ENCODE peak calls at places on chromosomes 5 and 9, in ten cellular contexts. One of them, this sample, is unnamed.

GRCh38 chr5:176691524-176691923 is 44.2 kb downstream of the TSPAN17 start:
- DNase-seq in nephron progenitor cell: no peak
- DNase-seq in MCF 10A: no peak
- DNase-seq in cardiac muscle cell: no peak
- DNase-seq in lung: no peak
- DNase-seq in CD4-positive, alpha-beta T cell: no peak
- DNase-seq in body of pancreas: no peak
- DNase-seq in endothelial cell of umbilical vein: no peak
- DNase-seq in bronchial epithelial cell: no peak
- DNase-seq in IMR-90: no peak
- DNase-seq in this sample: no peak

GRCh38 chr5:131242728-131243255 is 21.1 kb upstream of the CDC42SE2 start:
- DNase-seq in nephron progenitor cell: no peak
- DNase-seq in MCF 10A: peak; percentile 84
- DNase-seq in cardiac muscle cell: no peak
- DNase-seq in lung: no peak
- DNase-seq in CD4-positive, alpha-beta T cell: no peak
- DNase-seq in body of pancreas: no peak
- DNase-seq in endothelial cell of umbilical vein: peak; percentile 26
- DNase-seq in bronchial epithelial cell: peak; percentile 91
- DNase-seq in IMR-90: peak; percentile 97
- DNase-seq in this sample: no peak

GRCh38 chr9:129910628-129911567 is 75.6 kb downstream of the USP20 start:
- DNase-seq in nephron progenitor cell: no peak
- DNase-seq in MCF 10A: peak; percentile 97
- DNase-seq in cardiac muscle cell: no peak
- DNase-seq in lung: no peak
- DNase-seq in CD4-positive, alpha-beta T cell: no peak
- DNase-seq in body of pancreas: peak; percentile 44
- DNase-seq in endothelial cell of umbilical vein: peak; percentile 91
- DNase-seq in bronchial epithelial cell: peak; percentile 100
- DNase-seq in IMR-90: peak; percentile 100
- DNase-seq in this sample: no peak

GRCh38 chr9:129093602-129094386 is 12.9 kb downstream of the DOLPP1 start:
- DNase-seq in nephron progenitor cell: no peak
- DNase-seq in MCF 10A: no peak
- DNase-seq in cardiac muscle cell: no peak
- DNase-seq in lung: no peak
- DNase-seq in CD4-positive, alpha-beta T cell: no peak
- DNase-seq in body of pancreas: no peak
- DNase-seq in endothelial cell of umbilical vein: no peak
- DNase-seq in bronchial epithelial cell: no peak
- DNase-seq in IMR-90: no peak
- DNase-seq in this sample: no peak

GRCh38 chr5:133340002-133340755 is 272.2 kb downstream of the FSTL4 start:
- DNase-seq in nephron progenitor cell: no peak
- DNase-seq in MCF 10A: no peak
- DNase-seq in cardiac muscle cell: no peak
- DNase-seq in lung: no peak
- DNase-seq in CD4-positive, alpha-beta T cell: no peak
- DNase-seq in body of pancreas: no peak
- DNase-seq in endothelial cell of umbilical vein: no peak
- DNase-seq in bronchial epithelial cell: no peak
- DNase-seq in IMR-90: no peak
- DNase-seq in this sample: no peak

GRCh38 chr5:34712565-34712964 is 56.4 kb downstream of the RAI14 start:
- DNase-seq in nephron progenitor cell: no peak
- DNase-seq in MCF 10A: no peak
- DNase-seq in cardiac muscle cell: no peak
- DNase-seq in lung: no peak
- DNase-seq in CD4-positive, alpha-beta T cell: no peak
- DNase-seq in body of pancreas: no peak
- DNase-seq in endothelial cell of umbilical vein: no peak
- DNase-seq in bronchial epithelial cell: no peak
- DNase-seq in IMR-90: no peak
- DNase-seq in this sample: no peak

GRCh38 chr9:79709945-79710674 is 138.3 kb downstream of the TLE4 start:
- DNase-seq in nephron progenitor cell: no peak
- DNase-seq in MCF 10A: no peak
- DNase-seq in cardiac muscle cell: no peak
- DNase-seq in lung: no peak
- DNase-seq in CD4-positive, alpha-beta T cell: no peak
- DNase-seq in body of pancreas: no peak
- DNase-seq in endothelial cell of umbilical vein: no peak
- DNase-seq in bronchial epithelial cell: no peak
- DNase-seq in IMR-90: no peak
- DNase-seq in this sample: no peak

GRCh38 chr9:68619056-68619455 is 78.4 kb upstream of the TMEM252 start:
- DNase-seq in nephron progenitor cell: no peak
- DNase-seq in MCF 10A: no peak
- DNase-seq in cardiac muscle cell: no peak
- DNase-seq in lung: no peak
- DNase-seq in CD4-positive, alpha-beta T cell: no peak
- DNase-seq in body of pancreas: no peak
- DNase-seq in endothelial cell of umbilical vein: no peak
- DNase-seq in bronchial epithelial cell: no peak
- DNase-seq in IMR-90: no peak
- DNase-seq in this sample: no peak

GRCh38 chr9:82797539-82797938 is 265.4 kb downstream of the RASEF start:
- DNase-seq in nephron progenitor cell: peak; percentile 12
- DNase-seq in MCF 10A: no peak
- DNase-seq in cardiac muscle cell: peak; percentile 72
- DNase-seq in lung: no peak
- DNase-seq in CD4-positive, alpha-beta T cell: no peak
- DNase-seq in body of pancreas: peak; percentile 5
- DNase-seq in endothelial cell of umbilical vein: no peak
- DNase-seq in bronchial epithelial cell: no peak
- DNase-seq in IMR-90: no peak
- DNase-seq in this sample: no peak

GRCh38 chr5:148794729-148795590 is 31.5 kb upstream of the ADRB2 start:
- DNase-seq in nephron progenitor cell: no peak
- DNase-seq in MCF 10A: peak; percentile 94
- DNase-seq in cardiac muscle cell: no peak
- DNase-seq in lung: no peak
- DNase-seq in CD4-positive, alpha-beta T cell: no peak
- DNase-seq in body of pancreas: no peak
- DNase-seq in endothelial cell of umbilical vein: no peak
- DNase-seq in bronchial epithelial cell: peak; percentile 87
- DNase-seq in IMR-90: peak; percentile 96
- DNase-seq in this sample: no peak

GRCh38 chr5:143229426-143229895 is 174.0 kb downstream of the NR3C1 start:
- DNase-seq in nephron progenitor cell: no peak
- DNase-seq in MCF 10A: no peak
- DNase-seq in cardiac muscle cell: no peak
- DNase-seq in lung: no peak
- DNase-seq in CD4-positive, alpha-beta T cell: no peak
- DNase-seq in body of pancreas: no peak
- DNase-seq in endothelial cell of umbilical vein: no peak
- DNase-seq in bronchial epithelial cell: no peak
- DNase-seq in IMR-90: no peak
- DNase-seq in this sample: no peak

GRCh38 chr5:172945151-172945550 is 14.1 kb upstream of the RPL26L1 start:
- DNase-seq in nephron progenitor cell: no peak
- DNase-seq in MCF 10A: no peak
- DNase-seq in cardiac muscle cell: no peak
- DNase-seq in lung: no peak
- DNase-seq in CD4-positive, alpha-beta T cell: no peak
- DNase-seq in body of pancreas: no peak
- DNase-seq in endothelial cell of umbilical vein: no peak
- DNase-seq in bronchial epithelial cell: no peak
- DNase-seq in IMR-90: no peak
- DNase-seq in this sample: no peak

GRCh38 chr5:172942556-172942955 is 16.7 kb upstream of the RPL26L1 start:
- DNase-seq in nephron progenitor cell: no peak
- DNase-seq in MCF 10A: no peak
- DNase-seq in cardiac muscle cell: no peak
- DNase-seq in lung: no peak
- DNase-seq in CD4-positive, alpha-beta T cell: no peak
- DNase-seq in body of pancreas: no peak
- DNase-seq in endothelial cell of umbilical vein: no peak
- DNase-seq in bronchial epithelial cell: no peak
- DNase-seq in IMR-90: no peak
- DNase-seq in this sample: no peak

GRCh38 chr5:172944741-172945140 is 14.5 kb upstream of the RPL26L1 start:
- DNase-seq in nephron progenitor cell: no peak
- DNase-seq in MCF 10A: no peak
- DNase-seq in cardiac muscle cell: no peak
- DNase-seq in lung: no peak
- DNase-seq in CD4-positive, alpha-beta T cell: no peak
- DNase-seq in body of pancreas: no peak
- DNase-seq in endothelial cell of umbilical vein: no peak
- DNase-seq in bronchial epithelial cell: peak; percentile 36
- DNase-seq in IMR-90: peak; percentile 26
- DNase-seq in this sample: no peak

GRCh38 chr5:172943906-172944305 is 15.3 kb upstream of the RPL26L1 start:
- DNase-seq in nephron progenitor cell: no peak
- DNase-seq in MCF 10A: no peak
- DNase-seq in cardiac muscle cell: no peak
- DNase-seq in lung: no peak
- DNase-seq in CD4-positive, alpha-beta T cell: no peak
- DNase-seq in body of pancreas: no peak
- DNase-seq in endothelial cell of umbilical vein: no peak
- DNase-seq in bronchial epithelial cell: no peak
- DNase-seq in IMR-90: no peak
- DNase-seq in this sample: no peak

GRCh38 chr5:172943283-172943841 is 15.9 kb upstream of the RPL26L1 start:
- DNase-seq in nephron progenitor cell: peak; percentile 38
- DNase-seq in MCF 10A: no peak
- DNase-seq in cardiac muscle cell: peak; percentile 75
- DNase-seq in lung: no peak
- DNase-seq in CD4-positive, alpha-beta T cell: no peak
- DNase-seq in body of pancreas: no peak
- DNase-seq in endothelial cell of umbilical vein: no peak
- DNase-seq in bronchial epithelial cell: no peak
- DNase-seq in IMR-90: peak; percentile 80
- DNase-seq in this sample: no peak
- TF ChIP-seq CTCF in nephron progenitor cell: no peak
- TF ChIP-seq CTCF in MCF 10A: no peak
- TF ChIP-seq CTCF in cardiac muscle cell: no peak
- TF ChIP-seq CTCF in lung: no peak
- TF ChIP-seq CTCF in CD4-positive, alpha-beta T cell: no peak
- TF ChIP-seq CTCF in body of pancreas: no peak
- TF ChIP-seq CTCF in endothelial cell of umbilical vein: no peak
- TF ChIP-seq CTCF in bronchial epithelial cell: no peak
- TF ChIP-seq CTCF in IMR-90: no peak
- TF ChIP-seq CTCF in this sample: no peak

GRCh38 chr5:39760385-39761198 is 335.8 kb upstream of the DAB2 start:
- DNase-seq in nephron progenitor cell: no peak
- DNase-seq in MCF 10A: peak; percentile 88
- DNase-seq in cardiac muscle cell: no peak
- DNase-seq in lung: no peak
- DNase-seq in CD4-positive, alpha-beta T cell: no peak
- DNase-seq in body of pancreas: peak; percentile 16
- DNase-seq in endothelial cell of umbilical vein: peak; percentile 12
- DNase-seq in bronchial epithelial cell: peak; percentile 66
- DNase-seq in IMR-90: peak; percentile 94
- DNase-seq in this sample: no peak
- TF ChIP-seq CTCF in nephron progenitor cell: no peak
- TF ChIP-seq CTCF in MCF 10A: no peak
- TF ChIP-seq CTCF in cardiac muscle cell: no peak
- TF ChIP-seq CTCF in lung: no peak
- TF ChIP-seq CTCF in CD4-positive, alpha-beta T cell: no peak
- TF ChIP-seq CTCF in body of pancreas: no peak
- TF ChIP-seq CTCF in endothelial cell of umbilical vein: no peak
- TF ChIP-seq CTCF in bronchial epithelial cell: no peak
- TF ChIP-seq CTCF in IMR-90: no peak
- TF ChIP-seq CTCF in this sample: no peak

GRCh38 chr5:59152701-59153245 is 569.9 kb downstream of the RAB3C start:
- DNase-seq in nephron progenitor cell: no peak
- DNase-seq in MCF 10A: no peak
- DNase-seq in cardiac muscle cell: no peak
- DNase-seq in lung: no peak
- DNase-seq in CD4-positive, alpha-beta T cell: no peak
- DNase-seq in body of pancreas: no peak
- DNase-seq in endothelial cell of umbilical vein: no peak
- DNase-seq in bronchial epithelial cell: no peak
- DNase-seq in IMR-90: no peak
- DNase-seq in this sample: no peak
- TF ChIP-seq CTCF in nephron progenitor cell: no peak
- TF ChIP-seq CTCF in MCF 10A: no peak
- TF ChIP-seq CTCF in cardiac muscle cell: no peak
- TF ChIP-seq CTCF in lung: no peak
- TF ChIP-seq CTCF in CD4-positive, alpha-beta T cell: no peak
- TF ChIP-seq CTCF in body of pancreas: no peak
- TF ChIP-seq CTCF in endothelial cell of umbilical vein: no peak
- TF ChIP-seq CTCF in bronchial epithelial cell: no peak
- TF ChIP-seq CTCF in IMR-90: no peak
- TF ChIP-seq CTCF in this sample: no peak

GRCh38 chr5:65766159-65766558 is 44.2 kb downstream of the NLN start:
- DNase-seq in nephron progenitor cell: no peak
- DNase-seq in MCF 10A: no peak
- DNase-seq in cardiac muscle cell: no peak
- DNase-seq in lung: no peak
- DNase-seq in CD4-positive, alpha-beta T cell: no peak
- DNase-seq in body of pancreas: no peak
- DNase-seq in endothelial cell of umbilical vein: no peak
- DNase-seq in bronchial epithelial cell: no peak
- DNase-seq in IMR-90: no peak
- DNase-seq in this sample: no peak

GRCh38 chr5:65758546-65759144 is 36.6 kb downstream of the NLN start:
- DNase-seq in nephron progenitor cell: no peak
- DNase-seq in MCF 10A: no peak
- DNase-seq in cardiac muscle cell: no peak
- DNase-seq in lung: no peak
- DNase-seq in CD4-positive, alpha-beta T cell: no peak
- DNase-seq in body of pancreas: no peak
- DNase-seq in endothelial cell of umbilical vein: no peak
- DNase-seq in bronchial epithelial cell: no peak
- DNase-seq in IMR-90: no peak
- DNase-seq in this sample: no peak

GRCh38 chr5:65762234-65762633 is 40.2 kb downstream of the NLN start:
- DNase-seq in nephron progenitor cell: no peak
- DNase-seq in MCF 10A: peak; percentile 27
- DNase-seq in cardiac muscle cell: no peak
- DNase-seq in lung: no peak
- DNase-seq in CD4-positive, alpha-beta T cell: no peak
- DNase-seq in body of pancreas: no peak
- DNase-seq in endothelial cell of umbilical vein: no peak
- DNase-seq in bronchial epithelial cell: peak; percentile 34
- DNase-seq in IMR-90: no peak
- DNase-seq in this sample: no peak

GRCh38 chr5:65765582-65765981 is 43.6 kb downstream of the NLN start:
- DNase-seq in nephron progenitor cell: no peak
- DNase-seq in MCF 10A: no peak
- DNase-seq in cardiac muscle cell: no peak
- DNase-seq in lung: no peak
- DNase-seq in CD4-positive, alpha-beta T cell: no peak
- DNase-seq in body of pancreas: no peak
- DNase-seq in endothelial cell of umbilical vein: no peak
- DNase-seq in bronchial epithelial cell: no peak
- DNase-seq in IMR-90: no peak
- DNase-seq in this sample: no peak

GRCh38 chr5:65760504-65761275 is 38.7 kb downstream of the NLN start:
- DNase-seq in nephron progenitor cell: no peak
- DNase-seq in MCF 10A: peak; percentile 72
- DNase-seq in cardiac muscle cell: no peak
- DNase-seq in lung: no peak
- DNase-seq in CD4-positive, alpha-beta T cell: peak; percentile 36
- DNase-seq in body of pancreas: peak; percentile 29
- DNase-seq in endothelial cell of umbilical vein: peak; percentile 86
- DNase-seq in bronchial epithelial cell: peak; percentile 57
- DNase-seq in IMR-90: peak; percentile 13
- DNase-seq in this sample: no peak
- TF ChIP-seq CTCF in nephron progenitor cell: no peak
- TF ChIP-seq CTCF in MCF 10A: peak; percentile 32
- TF ChIP-seq CTCF in cardiac muscle cell: peak; percentile 47
- TF ChIP-seq CTCF in lung: peak; percentile 57
- TF ChIP-seq CTCF in CD4-positive, alpha-beta T cell: peak; percentile 81
- TF ChIP-seq CTCF in body of pancreas: no peak
- TF ChIP-seq CTCF in endothelial cell of umbilical vein: peak; percentile 19
- TF ChIP-seq CTCF in bronchial epithelial cell: peak; percentile 30
- TF ChIP-seq CTCF in IMR-90: no peak
- TF ChIP-seq CTCF in this sample: no peak

GRCh38 chr9:132728071-132728470 is 57.8 kb downstream of the GTF3C4 start:
- DNase-seq in nephron progenitor cell: no peak
- DNase-seq in MCF 10A: no peak
- DNase-seq in cardiac muscle cell: no peak
- DNase-seq in lung: no peak
- DNase-seq in CD4-positive, alpha-beta T cell: no peak
- DNase-seq in body of pancreas: no peak
- DNase-seq in endothelial cell of umbilical vein: no peak
- DNase-seq in bronchial epithelial cell: no peak
- DNase-seq in IMR-90: no peak
- DNase-seq in this sample: no peak
- TF ChIP-seq CTCF in nephron progenitor cell: no peak
- TF ChIP-seq CTCF in MCF 10A: no peak
- TF ChIP-seq CTCF in cardiac muscle cell: no peak
- TF ChIP-seq CTCF in lung: no peak
- TF ChIP-seq CTCF in CD4-positive, alpha-beta T cell: no peak
- TF ChIP-seq CTCF in body of pancreas: no peak
- TF ChIP-seq CTCF in endothelial cell of umbilical vein: no peak
- TF ChIP-seq CTCF in bronchial epithelial cell: no peak
- TF ChIP-seq CTCF in IMR-90: no peak
- TF ChIP-seq CTCF in this sample: no peak

This sample was measured in progenitor cell of endocrine pancreas.